ENCODE peak calls at places on chromosomes 11 and 22, in four cellular contexts. D is HepG2, O is HCT116, E is K562. U is an unnamed sample. For H3K4me1, the result is how much of the 10 kb centered on the place peaks cover.

GRCh38 chr11:77300695-77301094 is 791 bp downstream of the GDPD4 start:
- DNase-seq in E (no peak), O (no peak), D (no peak), U (no peak)

GRCh38 chr22:23401111-23401909 is 178.8 kb downstream of the IGLL1 start:
- DNase-seq in E (peak), O (no peak), D (no peak), U (no peak)

GRCh38 chr22:44088976-44089570 is 65.0 kb downstream of the PARVB start:
- DNase-seq in D (no peak), O (no peak), E (no peak), U (no peak)

GRCh38 chr11:56843816-56844215 is 95.3 kb upstream of the OR9G4 start:
- DNase-seq in E (no peak), O (no peak), D (no peak), U (no peak)

GRCh38 chr11:118152020-118152551 is 537 bp downstream of the SCN4B start:
- DNase-seq in E (no peak), D (no peak), O (no peak), U (no peak)

GRCh38 chr11:101446238-101446637 is 137.6 kb downstream of the TRPC6 start:
- DNase-seq in O (no peak), D (no peak), E (no peak), U (no peak)

GRCh38 chr11:45147017-45147728 is 734 bp downstream of the PRDM11 start:
- DNase-seq in E (peak), D (peak), O (peak), U (peak)

GRCh38 chr22:34878996-34879395 is 187.0 kb upstream of the ISX start:
- DNase-seq in O (no peak), D (no peak), E (no peak), U (no peak)

GRCh38 chr11:19642185-19642591 is 70.4 kb upstream of the NAV2 start:
- DNase-seq in O (no peak), E (no peak), D (no peak), U (no peak)

GRCh38 chr22:40714514-40714966 is 35.3 kb downstream of the MCHR1 start:
- DNase-seq in D (peak), E (no peak), O (no peak), U (no peak)

GRCh38 chr11:86758171-86758570 is 42.2 kb upstream of the PRSS23 start:
- DNase-seq in D (no peak), O (no peak), E (no peak), U (no peak)

GRCh38 chr11:110513521-110514450 is 84.0 kb downstream of the FDX1 start:
- DNase-seq in O (no peak), D (no peak), E (no peak), U (no peak)

GRCh38 chr11:96614846-96615245 is 225.0 kb downstream of the JRKL start:
- DNase-seq in O (no peak), D (no peak), E (no peak), U (no peak)

GRCh38 chr11:32972781-32973180 is 42.9 kb upstream of the DEPDC7 start:
- DNase-seq in E (no peak), O (no peak), D (no peak), U (no peak)

GRCh38 chr11:67411785-67412152 is 3.7 kb upstream of the CARNS1 start:
- DNase-seq in E (no peak), O (no peak), D (no peak), U (no peak)

GRCh38 chr11:27910186-27910941 is 197.6 kb downstream of the KIF18A start:
- DNase-seq in O (no peak), E (no peak), D (no peak), U (no peak)

GRCh38 chr22:36027579-36027959 is 1.1 kb downstream of the RBFOX2 start:
- DNase-seq in D (no peak), E (no peak), O (no peak), U (no peak)

GRCh38 chr22:23268877-23269276 is 88.6 kb downstream of the BCR start:
- DNase-seq in D (no peak), O (no peak), E (peak), U (no peak)

GRCh38 chr11:116122697-116123472 is 618.7 kb upstream of the CADM1 start:
- DNase-seq in D (no peak), O (no peak), E (no peak), U (no peak)

GRCh38 chr11:121113611-121114010 is 12.6 kb downstream of the TECTA start:
- DNase-seq in O (no peak), D (no peak), E (no peak), U (no peak)

GRCh38 chr22:26592368-26593015 is 2.6 kb upstream of the TPST2 start:
- DNase-seq in E (no peak), O (no peak), D (no peak), U (no peak)

GRCh38 chr11:125423247-125423849 is 72.7 kb downstream of the FEZ1 start:
- DNase-seq in D (peak), E (peak), O (peak), U (no peak)

GRCh38 chr11:89491141-89491690 is at the start of gene NOX4:
- DNase-seq in E (no peak), O (no peak), D (no peak), U (no peak)

GRCh38 chr22:38760477-38761201 is 4.8 kb upstream of the SUN2 start:
- DNase-seq in E (no peak), D (peak), O (no peak), U (no peak)

GRCh38 chr11:3947084-3947483 is 91.6 kb downstream of the STIM1 start:
- DNase-seq in E (no peak), D (no peak), O (no peak), U (no peak)

GRCh38 chr11:36463781-36464180 is 46.3 kb downstream of the TRAF6 start:
- DNase-seq in D (no peak), O (no peak), E (no peak), U (no peak)

GRCh38 chr22:48679656-48680555 is 1147.8 kb downstream of the BRD1 start:
- DNase-seq in O (no peak), E (no peak), D (no peak), U (no peak)

GRCh38 chr11:8267280-8267679 is 3.6 kb upstream of the LMO1 start:
- DNase-seq in O (no peak), E (no peak), D (no peak), U (no peak)

GRCh38 chr11:95283653-95284052 is 52.7 kb upstream of the SESN3 start:
- DNase-seq in E (no peak), D (no peak), O (no peak), U (no peak)
- TF ChIP-seq SIN3A in E (no peak), D (no peak), O (no peak), U (no peak)

GRCh38 chr22:31876156-31877035 is 67.9 kb upstream of the YWHAH start:
- DNase-seq in E (no peak), D (no peak), O (no peak), U (no peak)
- TF ChIP-seq TCF7L2 in E (no peak), D (no peak), O (no peak), U (no peak)

GRCh38 chr22:45210577-45211431 is 29.9 kb downstream of the KIAA0930 start:
- DNase-seq in E (no peak), O (no peak), D (no peak), U (no peak)

GRCh38 chr22:45211848-45212247 is 28.8 kb downstream of the KIAA0930 start:
- DNase-seq in D (no peak), E (no peak), O (no peak), U (no peak)

GRCh38 chr22:45211435-45211834 is 29.3 kb downstream of the KIAA0930 start:
- DNase-seq in D (no peak), O (no peak), E (no peak), U (no peak)

GRCh38 chr22:45212992-45213751 is 27.5 kb downstream of the KIAA0930 start:
- DNase-seq in E (no peak), D (no peak), O (no peak), U (no peak)

DNA sequence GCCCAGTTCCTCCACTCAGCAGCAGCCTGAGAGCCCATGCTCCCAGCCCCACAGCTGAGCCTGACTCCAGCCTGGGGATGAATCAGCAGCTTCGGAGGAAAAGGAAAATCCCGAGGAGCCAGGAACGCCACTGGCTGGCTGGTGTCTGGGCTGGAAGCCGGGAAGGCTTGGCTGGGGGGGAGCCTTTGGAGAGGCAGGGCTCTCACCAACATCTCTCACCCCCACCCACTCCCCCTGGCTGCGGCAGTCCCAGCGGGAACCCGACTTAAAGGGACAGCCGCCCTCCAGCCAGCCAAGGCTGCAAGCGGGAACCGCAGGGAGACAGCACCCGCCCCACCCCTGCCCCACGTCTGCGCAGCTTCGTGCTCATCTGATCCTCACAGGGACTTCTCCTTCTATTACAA is 28.4 kb downstream of the KIAA0930 start:
- DNase-seq in D (no peak), O (no peak), E (peak), U (no peak)
- H3K4me1 ChIP-seq in D (under half), O (under half), E (under half), U (under half)

DNA sequence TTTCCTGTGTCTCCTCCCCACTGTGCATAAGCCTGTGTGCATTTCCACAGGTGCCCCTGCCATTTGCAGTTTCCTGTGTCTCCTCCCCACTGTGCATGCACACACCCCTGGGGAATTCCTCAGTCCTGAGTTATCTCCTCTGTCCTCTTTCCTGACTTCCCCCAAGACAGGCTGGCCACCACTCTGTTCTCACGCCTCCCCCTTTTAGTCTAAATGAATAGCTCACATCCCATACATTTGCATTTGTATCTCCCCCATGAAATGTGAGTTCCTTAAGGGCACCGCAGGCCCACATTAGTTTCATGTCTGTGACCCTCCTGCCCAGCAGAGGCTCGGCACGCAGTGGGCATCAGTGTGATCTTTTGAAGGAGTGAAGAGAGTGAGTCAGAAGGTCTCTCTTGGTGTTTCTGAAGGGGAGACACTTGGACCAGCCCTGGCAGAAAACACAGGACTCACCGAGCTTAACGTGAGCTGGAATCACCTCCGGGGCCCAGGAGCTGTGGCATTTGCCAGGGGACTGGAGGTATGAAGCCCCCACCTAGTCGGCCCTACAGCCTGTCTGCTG is 6.2 kb downstream of the LRRC74B start:
- DNase-seq in O (no peak), D (no peak), E (no peak), U (no peak)
- TF ChIP-seq SIN3A in O (no peak), D (no peak), E (no peak), U (no peak)

DNA sequence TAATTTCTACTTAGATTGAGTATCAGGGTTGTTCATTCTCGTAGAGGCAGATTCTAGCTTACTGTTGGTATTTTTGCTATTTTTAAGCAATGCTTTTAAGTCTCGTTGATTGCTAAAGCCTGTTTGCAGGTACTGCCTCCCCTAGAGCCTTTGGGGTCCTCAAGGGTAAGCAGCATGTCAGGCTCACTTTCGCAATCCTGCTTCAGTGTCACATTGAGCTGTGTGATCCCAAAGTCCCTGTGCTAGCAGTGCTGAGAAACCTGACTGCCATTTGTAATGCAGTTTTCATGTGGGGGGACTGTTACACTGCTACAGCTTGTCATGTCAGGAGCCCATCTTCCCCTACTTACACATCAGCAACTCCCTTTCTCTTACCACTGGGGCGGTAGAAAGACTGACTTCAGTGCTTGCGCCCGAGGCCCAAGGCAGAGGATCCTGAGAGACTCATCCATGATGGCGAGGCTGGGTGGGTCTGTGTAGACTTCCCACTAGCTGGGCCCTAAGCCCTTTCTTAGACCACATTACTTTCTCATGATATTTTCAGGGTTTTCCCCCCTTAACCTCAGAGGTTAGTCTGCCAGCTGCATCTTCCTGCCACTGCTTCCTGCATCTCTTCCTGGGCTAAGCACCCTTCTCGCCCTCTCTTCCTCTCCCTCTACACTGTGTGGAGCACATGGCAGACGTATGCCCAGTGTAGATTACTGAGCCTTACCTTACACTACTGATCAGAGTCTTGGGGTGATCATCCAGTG is 40.8 kb upstream of the ST14 start:
- DNase-seq in D (peak), E (no peak), O (no peak), U (no peak)
- TF ChIP-seq TCF7L2 in D (no peak), E (no peak), O (no peak), U (no peak)

U was measured in Panc1.